ENCODE peak calls at places on chromosome 3, in eight cellular contexts. K is body of pancreas, B is cardiac muscle cell, F is astrocyte, T is lower lobe of right lung, C is SK-N-SH, Q is ovary, R is heart left ventricle. D is an unnamed sample.

GRCh38 chr3:159761377-159761776 is 227.3 kb upstream of the IL12A start:
- DNase-seq in K (no peak), B (peak; percentile 49), F (peak; percentile 43), T (no peak), C (peak; percentile 44), Q (peak; percentile 20), R (no peak), D (peak; percentile 87)

GRCh38 chr3:128133273-128133883 is 9.8 kb upstream of the RUVBL1 start:
- DNase-seq in K (peak; percentile 43), B (peak; percentile 84), F (peak; percentile 34), T (no peak), C (peak; percentile 44), Q (no peak), R (no peak), D (no peak)

GRCh38 chr3:126447456-126448106 is 28.1 kb downstream of the ZXDC start:
- DNase-seq in K (no peak), B (no peak), F (no peak), T (no peak), C (no peak), Q (no peak), R (no peak), D (no peak)

GRCh38 chr3:158465074-158465473 is 105.9 kb upstream of the MLF1 start:
- DNase-seq in K (no peak), B (no peak), F (no peak), T (no peak), C (no peak), Q (no peak), R (no peak), D (no peak)

GRCh38 chr3:112776000-112776399 is 70.7 kb downstream of the CD200R1L start:
- DNase-seq in K (no peak), B (no peak), F (peak; percentile 16), T (no peak), C (no peak), Q (no peak), R (no peak), D (no peak)

GRCh38 chr3:159928692-159929091 is 59.9 kb upstream of the IL12A start:
- DNase-seq in K (no peak), B (peak; percentile 86), F (peak; percentile 99), T (no peak), C (no peak), Q (no peak), R (no peak), D (peak; percentile 86)

GRCh38 chr3:46405301-46406079 is 1.4 kb downstream of the CCR5AS start:
- DNase-seq in K (peak; percentile 72), B (no peak), F (no peak), T (peak; percentile 69), C (no peak), Q (no peak), R (no peak), D (peak; percentile 83)

GRCh38 chr3:58072046-58072445 is 63.8 kb downstream of the FLNB start:
- DNase-seq in K (no peak), B (no peak), F (peak; percentile 98), T (no peak), C (no peak), Q (no peak), R (no peak), D (peak; percentile 85)

GRCh38 chr3:115975353-115975752 is 352.0 kb downstream of the GAP43 start:
- DNase-seq in K (no peak), B (peak; percentile 70), F (peak; percentile 94), T (no peak), C (no peak), Q (no peak), R (no peak), D (peak; percentile 65)

GRCh38 chr3:181824961-181825360 is 113.2 kb downstream of the SOX2 start:
- DNase-seq in K (no peak), B (no peak), F (no peak), T (no peak), C (no peak), Q (no peak), R (no peak), D (no peak)

GRCh38 chr3:15272431-15273196 is 59.8 kb downstream of the SH3BP5 start:
- DNase-seq in K (no peak), B (peak; percentile 38), F (no peak), T (no peak), C (no peak), Q (no peak), R (no peak), D (no peak)

GRCh38 chr3:4988815-4989648 is 9.8 kb downstream of the BHLHE40 start:
- DNase-seq in K (peak; percentile 91), B (peak; percentile 32), F (peak; percentile 41), T (no peak), C (no peak), Q (no peak), R (no peak), D (no peak)

GRCh38 chr3:187161556-187161955 is 22.3 kb upstream of the RPL39L start:
- DNase-seq in K (no peak), B (no peak), F (no peak), T (no peak), C (no peak), Q (no peak), R (no peak), D (no peak)

GRCh38 chr3:197339841-197340520 is 41.6 kb upstream of the DLG1 start:
- DNase-seq in K (peak; percentile 7), B (peak; percentile 67), F (peak; percentile 29), T (no peak), C (peak; percentile 77), Q (no peak), R (no peak), D (peak; percentile 77)

GRCh38 chr3:23710555-23710954 is 95.2 kb upstream of the UBE2E1 start:
- DNase-seq in K (peak; percentile 28), B (peak; percentile 94), F (peak; percentile 82), T (no peak), C (no peak), Q (peak; percentile 37), R (no peak), D (no peak)

GRCh38 chr3:134253475-134254231 is 3.0 kb upstream of the RYK start:
- DNase-seq in K (no peak), B (no peak), F (no peak), T (no peak), C (no peak), Q (no peak), R (no peak), D (no peak)

GRCh38 chr3:170367797-170368196 is 10.3 kb downstream of the SKIL start:
- DNase-seq in K (no peak), B (no peak), F (no peak), T (no peak), C (no peak), Q (no peak), R (no peak), D (no peak)

GRCh38 chr3:10142707-10143560 is 1.4 kb downstream of the VHL start:
- DNase-seq in K (peak; percentile 23), B (peak; percentile 58), F (no peak), T (no peak), C (peak; percentile 24), Q (no peak), R (no peak), D (peak; percentile 87)

GRCh38 chr3:4322635-4323034 is 19.5 kb downstream of the SETMAR start:
- DNase-seq in K (peak; percentile 21), B (peak; percentile 97), F (peak; percentile 19), T (no peak), C (no peak), Q (no peak), R (no peak), D (no peak)

GRCh38 chr3:56157693-56158092 is 310.6 kb downstream of the ERC2 start:
- DNase-seq in K (peak; percentile 26), B (peak; percentile 6), F (peak; percentile 34), T (peak; percentile 45), C (no peak), Q (no peak), R (no peak), D (peak; percentile 77)

GRCh38 chr3:47782538-47783308 is 1.0 kb upstream of the SMARCC1 start:
- DNase-seq in K (no peak), B (no peak), F (no peak), T (no peak), C (no peak), Q (no peak), R (no peak), D (peak; percentile 76)

DNA sequence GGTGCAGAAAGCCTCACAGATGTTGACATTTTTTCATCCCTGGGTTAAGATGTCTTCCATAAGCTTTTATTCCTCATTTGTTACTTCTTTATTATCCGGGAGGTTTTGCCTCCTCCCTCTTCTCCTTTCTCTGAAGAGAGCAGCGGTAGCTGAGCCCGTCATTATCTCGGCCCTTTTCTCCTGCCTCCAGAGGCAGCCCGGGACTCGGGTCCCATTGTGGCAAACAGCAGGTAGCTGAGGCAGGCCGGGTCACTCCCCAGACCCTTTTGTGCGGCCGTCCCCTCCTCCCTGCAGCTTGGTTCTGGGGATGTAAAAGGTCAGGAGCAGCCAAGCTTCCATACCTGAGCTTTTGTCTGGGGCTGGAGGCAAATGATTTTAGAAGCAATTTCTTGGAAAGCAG is 64.4 kb downstream of the CPN2 start:
- DNase-seq in K (no peak), B (no peak), F (no peak), T (no peak), C (no peak), Q (no peak), R (no peak), D (no peak)
- H3K27me3 ChIP-seq in K (no peaks in the 10 kb centered on the region), B (peaks cover 10% of the 10 kb centered on the region), F (peaks cover 24% of the 10 kb centered on the region), T (peaks cover 7% of the 10 kb centered on the region), C (peaks cover 8% of the 10 kb centered on the region), Q (no peaks in the 10 kb centered on the region), R (no peaks in the 10 kb centered on the region), D (peaks cover 36% of the 10 kb centered on the region)

DNA sequence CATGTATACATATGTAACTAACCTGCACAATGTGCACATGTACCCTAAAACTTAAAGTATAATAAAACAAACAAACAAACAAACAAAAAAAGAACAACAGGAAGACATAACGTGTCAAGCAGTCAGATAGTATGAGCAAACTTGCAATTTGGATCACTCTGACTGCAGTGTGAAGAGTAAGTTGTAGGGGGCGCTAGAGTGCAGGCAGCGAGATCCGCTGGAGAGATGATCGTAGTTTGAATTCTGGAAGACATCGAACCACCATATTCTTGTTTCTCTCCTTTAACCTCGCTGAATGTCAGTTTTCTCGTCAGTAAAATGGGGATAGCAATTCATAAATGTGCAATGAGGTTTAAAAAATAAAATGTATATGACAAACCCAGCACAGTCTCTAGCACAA is 165.2 kb upstream of the LMCD1 start:
- DNase-seq in K (no peak), B (no peak), F (no peak), T (no peak), C (no peak), Q (no peak), R (no peak), D (no peak)
- TF ChIP-seq CTCF in K (no peak), B (peak; percentile 25), F (peak; percentile 15), T (no peak), C (peak; percentile 51), Q (no peak), R (no peak), D (peak; percentile 34)

GRCh38 chr3:77071364-77071763 is 31.5 kb downstream of the ROBO2 start:
- DNase-seq in K (no peak), B (no peak), F (no peak), T (no peak), C (no peak), Q (no peak), R (no peak), D (no peak)
- H3K27me3 ChIP-seq in K (no peaks in the 10 kb centered on the region), B (no peaks in the 10 kb centered on the region), F (no peaks in the 10 kb centered on the region), T (no peaks in the 10 kb centered on the region), C (no peaks in the 10 kb centered on the region), Q (no peaks in the 10 kb centered on the region), R (no peaks in the 10 kb centered on the region), D (no peaks in the 10 kb centered on the region)

DNA sequence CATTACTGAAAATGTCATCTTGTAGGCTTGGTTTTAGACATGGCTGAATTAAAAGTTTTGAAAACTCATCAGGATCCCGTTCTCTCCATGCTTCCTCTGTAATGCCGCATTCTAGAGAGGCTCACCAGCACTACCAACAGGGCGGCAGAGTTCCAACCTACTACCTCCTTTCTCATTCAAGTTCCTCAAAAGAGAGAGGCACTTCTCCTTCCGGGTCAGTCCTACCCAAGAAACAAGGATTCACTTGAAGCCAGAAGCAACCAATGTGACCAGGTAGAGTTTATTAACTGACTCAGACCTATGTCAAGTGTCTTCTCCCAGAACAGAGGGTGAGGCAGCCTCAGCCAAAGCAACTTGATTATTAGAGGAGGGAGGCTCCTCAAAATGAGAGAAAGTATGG is 59.8 kb upstream of the GYG1 start:
- DNase-seq in K (no peak), B (no peak), F (no peak), T (no peak), C (no peak), Q (no peak), R (no peak), D (no peak)
- TF ChIP-seq CTCF in K (no peak), B (no peak), F (no peak), T (no peak), C (no peak), Q (no peak), R (no peak), D (no peak)